ENCODE peak calls at places on chromosomes 13 and 19, in seven cellular contexts. V is GM23338, H is neural progenitor cell, L is PC-3, S is HCT116, Z is astrocyte, I is endothelial cell of umbilical vein. P is an unnamed sample.
A peak's percentile ranks its signal among the peaks of the same experiment; 100 is the strongest.

GRCh38 chr13:107586216-107586615 is 629.1 kb downstream of the LIG4 start:
- DNase-seq in V (no peak), H (no peak), L (no peak), S (no peak), Z (peak; percentile 22), I (peak; percentile 6), P (no peak)

GRCh38 chr19:34847393-34847792 is 74.4 kb upstream of the ZNF599 start:
- DNase-seq in V (no peak), H (no peak), L (peak; percentile 3), S (no peak), Z (no peak), I (no peak), P (no peak)

GRCh38 chr19:33394006-33394722 is 20.7 kb downstream of the CEBPG start:
- DNase-seq in V (no peak), H (no peak), L (peak; percentile 14), S (no peak), Z (peak; percentile 68), I (no peak), P (no peak)

GRCh38 chr13:112879283-112879833 is 89.7 kb upstream of the MCF2L start:
- DNase-seq in V (no peak), H (no peak), L (no peak), S (no peak), Z (no peak), I (no peak), P (no peak)

GRCh38 chr13:43268632-43269031 is 245.2 kb downstream of the DNAJC15 start:
- DNase-seq in V (no peak), H (peak; percentile 6), L (no peak), S (no peak), Z (no peak), I (no peak), P (no peak)

GRCh38 chr19:12996542-12997094 is 1.3 kb downstream of the NFIX start:
- DNase-seq in V (peak; percentile 75), H (peak; percentile 73), L (peak; percentile 58), S (no peak), Z (no peak), I (peak; percentile 23), P (no peak)

GRCh38 chr13:109156181-109156935 is 526.9 kb downstream of the MYO16 start:
- DNase-seq in V (no peak), H (no peak), L (peak; percentile 88), S (no peak), Z (peak; percentile 92), I (peak; percentile 91), P (no peak)

GRCh38 chr19:2805991-2806649 is 13.5 kb upstream of the ZNF554 start:
- DNase-seq in V (no peak), H (no peak), L (no peak), S (no peak), Z (no peak), I (no peak), P (no peak)

GRCh38 chr19:50695251-50696064 is 24.1 kb downstream of the SHANK1 start:
- DNase-seq in V (peak; percentile 69), H (peak; percentile 85), L (no peak), S (no peak), Z (no peak), I (no peak), P (peak; percentile 66)

GRCh38 chr13:65499251-65499650 is 1730.9 kb downstream of the PCDH9 start:
- DNase-seq in V (no peak), H (no peak), L (no peak), S (no peak), Z (no peak), I (no peak), P (no peak)

GRCh38 chr13:109785141-109785891 is 1.1 kb downstream of the IRS2 start:
- DNase-seq in V (peak; percentile 50), H (peak; percentile 66), L (peak; percentile 33), S (no peak), Z (peak; percentile 57), I (peak; percentile 44), P (peak; percentile 72)

GRCh38 chr13:22836475-22836874 is 344.3 kb upstream of the SGCG start:
- DNase-seq in V (no peak), H (no peak), L (no peak), S (no peak), Z (no peak), I (no peak), P (no peak)

GRCh38 chr13:85652536-85652935 is 146.7 kb downstream of the SLITRK6 start:
- DNase-seq in V (no peak), H (no peak), L (no peak), S (no peak), Z (no peak), I (no peak), P (no peak)

GRCh38 chr13:79282976-79283375 is 123.1 kb downstream of the RBM26 start:
- DNase-seq in V (no peak), H (no peak), L (peak; percentile 51), S (no peak), Z (no peak), I (no peak), P (peak; percentile 35)

GRCh38 chr13:109812375-109812774 is 26.0 kb upstream of the IRS2 start:
- DNase-seq in V (no peak), H (no peak), L (peak; percentile 76), S (no peak), Z (no peak), I (no peak), P (no peak)

GRCh38 chr19:8638078-8638619 is 7.7 kb downstream of the NFILZ start:
- DNase-seq in V (no peak), H (no peak), L (peak; percentile 67), S (no peak), Z (peak; percentile 82), I (no peak), P (no peak)

GRCh38 chr13:26583662-26584061 is 26.2 kb downstream of the WASF3 start:
- DNase-seq in V (peak; percentile 18), H (no peak), L (no peak), S (no peak), Z (no peak), I (no peak), P (no peak)

GRCh38 chr13:29909975-29910674 is 59.7 kb upstream of the UBL3 start:
- DNase-seq in V (no peak), H (no peak), L (peak; percentile 63), S (no peak), Z (peak; percentile 49), I (no peak), P (no peak)

GRCh38 chr13:110557610-110558305 is 3.8 kb downstream of the RAB20 start:
- DNase-seq in V (no peak), H (no peak), L (no peak), S (no peak), Z (no peak), I (no peak), P (no peak)

GRCh38 chr13:41563501-41564001 is 106.2 kb downstream of the RGCC start:
- DNase-seq in V (no peak), H (no peak), L (peak; percentile 30), S (no peak), Z (peak; percentile 92), I (peak; percentile 82), P (no peak)

GRCh38 chr13:34161829-34162544 is 344.0 kb downstream of the RFC3 start:
- DNase-seq in V (no peak), H (peak; percentile 41), L (peak; percentile 77), S (no peak), Z (peak; percentile 91), I (peak; percentile 89), P (peak; percentile 33)

GRCh38 chr19:6443986-6444385 is 10.4 kb upstream of the SLC25A41 start:
- DNase-seq in V (no peak), H (no peak), L (no peak), S (no peak), Z (no peak), I (no peak), P (no peak)

DNA sequence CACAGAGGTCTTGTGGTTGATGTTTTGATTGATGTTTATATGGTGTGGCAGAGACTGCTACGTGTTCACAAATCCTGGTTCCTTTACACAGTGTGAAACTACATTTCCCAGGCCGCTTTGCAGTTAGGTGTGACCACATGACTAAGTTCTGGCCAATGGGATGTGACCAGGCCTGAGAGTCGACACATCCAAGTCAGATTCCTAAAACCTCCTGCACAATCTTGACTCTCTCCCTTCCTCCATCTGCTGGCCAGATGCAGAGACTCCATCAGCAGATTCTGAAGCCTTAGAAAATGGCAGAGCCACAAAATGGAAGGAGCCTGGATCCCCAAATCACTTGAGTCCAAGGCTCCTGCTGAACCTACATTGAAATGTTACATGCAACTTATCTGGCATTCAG is 12.6 kb downstream of the CD37 start:
- DNase-seq in V (peak; percentile 85), H (peak; percentile 72), L (peak; percentile 58), S (peak; percentile 81), Z (peak; percentile 57), I (peak; percentile 43), P (peak; percentile 23)
- TF ChIP-seq CTCF in V (peak; percentile 50), H (peak; percentile 31), L (peak; percentile 28), S (no peak), Z (peak; percentile 21), I (no peak), P (no peak)

GRCh38 chr13:101258509-101258908 is 157.8 kb downstream of the NALCN start:
- DNase-seq in V (no peak), H (no peak), L (no peak), S (no peak), Z (no peak), I (no peak), P (no peak)
- H2AFZ ChIP-seq in V (peak overlapping the region; percentile 54), H (peak overlapping the region; percentile 38), L (peak overlapping the region; percentile 68), S (no peak overlapping the region), Z (peak overlapping the region; percentile 38), I (no peak overlapping the region), P (no peak overlapping the region)

DNA sequence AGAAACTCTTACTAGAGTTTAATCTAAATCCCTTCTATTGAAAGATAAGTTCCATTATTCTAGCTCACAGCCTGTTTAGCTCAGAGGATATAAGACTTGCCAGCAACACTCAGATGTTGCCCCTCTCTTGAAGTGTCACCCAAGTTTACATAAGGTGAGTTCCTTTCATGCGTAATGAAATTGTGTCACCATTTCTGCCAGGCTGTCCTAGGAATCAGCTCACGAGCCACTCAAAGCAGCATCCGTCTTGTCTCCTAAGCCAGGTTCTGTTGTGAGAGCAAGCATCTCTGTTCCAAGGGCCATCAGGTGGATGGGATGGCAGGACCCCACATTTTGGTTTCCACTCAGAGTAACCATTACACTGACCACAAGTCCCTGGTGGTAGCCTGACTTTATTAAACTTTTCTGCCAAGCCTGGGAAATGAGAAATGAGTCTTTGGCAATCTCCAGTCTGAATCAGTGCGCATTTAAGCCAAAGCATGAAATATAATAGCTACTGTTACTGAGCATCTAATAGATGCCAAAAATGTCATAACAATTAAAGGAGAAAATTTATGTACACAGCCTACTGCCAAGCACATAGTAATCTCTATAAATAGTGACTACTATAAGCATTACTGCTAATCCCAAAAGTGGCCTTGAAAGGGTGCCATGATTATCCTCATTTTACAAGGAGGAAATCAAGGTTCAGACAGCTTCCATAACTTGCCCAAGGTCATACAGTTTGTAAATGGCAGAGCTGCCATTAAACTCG is 179.6 kb upstream of the MIR17HG start:
- DNase-seq in V (no peak), H (no peak), L (no peak), S (no peak), Z (no peak), I (no peak), P (no peak)
- TF ChIP-seq EZH2 in V (no peak), H (no peak), L (no peak), S (no peak), Z (no peak), I (no peak), P (no peak)

DNA sequence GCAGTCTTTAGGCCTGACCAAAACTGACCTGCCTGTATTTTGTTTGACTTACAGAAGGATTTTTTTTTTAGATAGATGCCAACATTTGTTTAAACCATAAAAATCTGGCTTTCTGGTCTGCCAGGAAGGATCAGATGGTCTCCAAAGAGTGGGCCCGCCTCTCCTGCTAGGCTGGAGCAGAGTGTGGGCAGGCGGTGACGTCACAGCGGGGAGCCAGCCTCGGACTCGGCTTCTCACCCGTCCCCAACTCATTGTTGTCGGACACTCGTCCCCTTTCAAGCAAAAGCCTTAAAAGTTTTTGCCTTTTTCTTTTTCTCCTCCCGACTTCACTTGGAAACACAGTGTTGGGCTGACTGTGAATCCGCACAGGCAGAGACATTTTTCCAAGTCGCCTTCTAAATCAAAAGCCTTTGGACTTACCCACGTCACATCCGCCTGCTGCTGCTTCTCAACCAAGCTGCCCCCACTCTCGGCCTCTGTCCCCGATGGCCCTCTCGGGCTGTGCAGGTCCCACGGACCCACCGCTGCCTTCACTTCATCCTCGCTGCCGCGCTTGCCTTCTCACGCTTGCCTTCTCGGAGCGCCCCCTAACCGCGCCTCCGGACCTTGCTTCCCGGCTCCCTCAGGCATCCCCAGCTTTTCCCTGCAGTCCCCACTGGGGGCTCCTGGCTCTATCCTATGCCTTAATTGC is 4.1 kb upstream of the ZNF135 start:
- DNase-seq in V (peak; percentile 92), H (peak; percentile 29), L (no peak), S (no peak), Z (peak; percentile 35), I (no peak), P (no peak)
- TF ChIP-seq CTCF in V (peak; percentile 74), H (no peak), L (no peak), S (no peak), Z (no peak), I (no peak), P (no peak)